ENCODE peak calls at places on chromosomes 13 and 19, in five cellular contexts. One of them, this sample, is unnamed.

GRCh38 chr19:10230904-10231623 is at the start of gene S1PR2:
- DNase-seq in uterus: peak
- DNase-seq in BJ: no peak
- DNase-seq in body of pancreas: peak
- DNase-seq in osteoblast: peak
- DNase-seq in this sample: no peak

GRCh38 chr13:43574601-43575000 is 212.2 kb downstream of the ENOX1 start:
- DNase-seq in uterus: no peak
- DNase-seq in BJ: no peak
- DNase-seq in body of pancreas: no peak
- DNase-seq in osteoblast: no peak
- DNase-seq in this sample: no peak

GRCh38 chr13:100526299-100527030 is 62.1 kb downstream of the GGACT start:
- DNase-seq in uterus: no peak
- DNase-seq in BJ: no peak
- DNase-seq in body of pancreas: no peak
- DNase-seq in osteoblast: peak
- DNase-seq in this sample: no peak

GRCh38 chr19:6125571-6125989 is 9.9 kb upstream of the ACSBG2 start:
- DNase-seq in uterus: peak
- DNase-seq in BJ: no peak
- DNase-seq in body of pancreas: peak
- DNase-seq in osteoblast: peak
- DNase-seq in this sample: peak

GRCh38 chr19:49459388-49459787 is 6.4 kb downstream of the ALDH16A1 start:
- DNase-seq in uterus: no peak
- DNase-seq in BJ: no peak
- DNase-seq in body of pancreas: no peak
- DNase-seq in osteoblast: peak
- DNase-seq in this sample: no peak

GRCh38 chr13:76621726-76622125 is 264.5 kb downstream of the KCTD12 start:
- DNase-seq in uterus: no peak
- DNase-seq in BJ: no peak
- DNase-seq in body of pancreas: no peak
- DNase-seq in osteoblast: no peak
- DNase-seq in this sample: no peak

GRCh38 chr13:63948045-63948444 is 2532.4 kb upstream of the PCDH20 start:
- DNase-seq in uterus: no peak
- DNase-seq in BJ: no peak
- DNase-seq in body of pancreas: no peak
- DNase-seq in osteoblast: no peak
- DNase-seq in this sample: no peak

GRCh38 chr13:99320693-99321481 is 13.7 kb upstream of the GPR183 start:
- DNase-seq in uterus: no peak
- DNase-seq in BJ: peak
- DNase-seq in body of pancreas: no peak
- DNase-seq in osteoblast: no peak
- DNase-seq in this sample: peak

GRCh38 chr13:80033286-80033685 is 307.6 kb downstream of the SPRY2 start:
- DNase-seq in uterus: no peak
- DNase-seq in BJ: no peak
- DNase-seq in body of pancreas: no peak
- DNase-seq in osteoblast: no peak
- DNase-seq in this sample: no peak

GRCh38 chr13:108797354-108797753 is 167.9 kb downstream of the MYO16 start:
- DNase-seq in uterus: no peak
- DNase-seq in BJ: no peak
- DNase-seq in body of pancreas: no peak
- DNase-seq in osteoblast: no peak
- DNase-seq in this sample: no peak

GRCh38 chr19:48315712-48316111 is 9.6 kb upstream of the EMP3 start:
- DNase-seq in uterus: no peak
- DNase-seq in BJ: no peak
- DNase-seq in body of pancreas: no peak
- DNase-seq in osteoblast: no peak
- DNase-seq in this sample: no peak

GRCh38 chr13:51643882-51644281 is 59.6 kb downstream of the WDFY2 start:
- DNase-seq in uterus: no peak
- DNase-seq in BJ: peak
- DNase-seq in body of pancreas: no peak
- DNase-seq in osteoblast: peak
- DNase-seq in this sample: peak

GRCh38 chr13:49020940-49021548 is 45.3 kb downstream of the FNDC3A start:
- DNase-seq in uterus: no peak
- DNase-seq in BJ: no peak
- DNase-seq in body of pancreas: no peak
- DNase-seq in osteoblast: peak
- DNase-seq in this sample: peak

GRCh38 chr19:18677156-18677555 is 6.3 kb upstream of the CRTC1 start:
- DNase-seq in uterus: no peak
- DNase-seq in BJ: no peak
- DNase-seq in body of pancreas: no peak
- DNase-seq in osteoblast: peak
- DNase-seq in this sample: no peak

GRCh38 chr13:100491164-100491847 is 97.3 kb downstream of the GGACT start:
- DNase-seq in uterus: peak
- DNase-seq in BJ: no peak
- DNase-seq in body of pancreas: peak
- DNase-seq in osteoblast: no peak
- DNase-seq in this sample: no peak

GRCh38 chr13:25170554-25171107 is 1.5 kb downstream of the AMER2 start:
- DNase-seq in uterus: no peak
- DNase-seq in BJ: no peak
- DNase-seq in body of pancreas: no peak
- DNase-seq in osteoblast: no peak
- DNase-seq in this sample: no peak

GRCh38 chr19:42060117-42060516 is 9.9 kb downstream of the GRIK5 start:
- DNase-seq in uterus: no peak
- DNase-seq in BJ: no peak
- DNase-seq in body of pancreas: no peak
- DNase-seq in osteoblast: peak
- DNase-seq in this sample: no peak

GRCh38 chr13:109309625-109310363 is 476.6 kb downstream of the IRS2 start:
- DNase-seq in uterus: no peak
- DNase-seq in BJ: no peak
- DNase-seq in body of pancreas: peak
- DNase-seq in osteoblast: no peak
- DNase-seq in this sample: no peak

GRCh38 chr13:29513002-29513980 is 82.2 kb downstream of the SLC7A1 start:
- DNase-seq in uterus: no peak
- DNase-seq in BJ: no peak
- DNase-seq in body of pancreas: no peak
- DNase-seq in osteoblast: no peak
- DNase-seq in this sample: no peak

GRCh38 chr19:7391218-7391670 is 42.5 kb downstream of the ARHGEF18 start:
- DNase-seq in uterus: no peak
- DNase-seq in BJ: no peak
- DNase-seq in body of pancreas: no peak
- DNase-seq in osteoblast: peak
- DNase-seq in this sample: no peak

GRCh38 chr19:45779231-45780145 is 2.8 kb downstream of the DMPK start:
- DNase-seq in uterus: peak
- DNase-seq in BJ: no peak
- DNase-seq in body of pancreas: peak
- DNase-seq in osteoblast: peak
- DNase-seq in this sample: no peak

GRCh38 chr13:52644108-52644507 is 1.9 kb downstream of the HNRNPA1L2 start:
- DNase-seq in uterus: no peak
- DNase-seq in BJ: no peak
- DNase-seq in body of pancreas: no peak
- DNase-seq in osteoblast: no peak
- DNase-seq in this sample: peak

GRCh38 chr13:51451467-51452390 is 1.1 kb downstream of the INTS6 start:
- DNase-seq in uterus: peak
- DNase-seq in BJ: no peak
- DNase-seq in body of pancreas: peak
- DNase-seq in osteoblast: peak
- DNase-seq in this sample: no peak

GRCh38 chr19:6739884-6740588 is 556 bp downstream of the TRIP10 start:
- DNase-seq in uterus: peak
- DNase-seq in BJ: no peak
- DNase-seq in body of pancreas: peak
- DNase-seq in osteoblast: peak
- DNase-seq in this sample: no peak

GRCh38 chr13:112722433-112723250 is 32.8 kb downstream of the ATP11A start:
- DNase-seq in uterus: peak
- DNase-seq in BJ: no peak
- DNase-seq in body of pancreas: peak
- DNase-seq in osteoblast: peak
- DNase-seq in this sample: no peak

GRCh38 chr13:25292301-25292700 is 5.0 kb upstream of the MTMR6 start:
- DNase-seq in uterus: no peak
- DNase-seq in BJ: no peak
- DNase-seq in body of pancreas: peak
- DNase-seq in osteoblast: peak
- DNase-seq in this sample: no peak

GRCh38 chr19:54302252-54302651 is 10.7 kb downstream of the LILRA5 start:
- DNase-seq in uterus: no peak
- DNase-seq in BJ: no peak
- DNase-seq in body of pancreas: peak
- DNase-seq in osteoblast: no peak
- DNase-seq in this sample: no peak

GRCh38 chr13:99288069-99288468 is 19.1 kb downstream of the GPR183 start:
- DNase-seq in uterus: no peak
- DNase-seq in BJ: no peak
- DNase-seq in body of pancreas: no peak
- DNase-seq in osteoblast: no peak
- DNase-seq in this sample: no peak

GRCh38 chr19:907183-907853 is 5.7 kb downstream of the R3HDM4 start:
- DNase-seq in uterus: no peak
- DNase-seq in BJ: no peak
- DNase-seq in body of pancreas: no peak
- DNase-seq in osteoblast: peak
- DNase-seq in this sample: no peak

GRCh38 chr13:110232756-110233155 is 74.2 kb downstream of the COL4A1 start:
- DNase-seq in uterus: no peak
- DNase-seq in BJ: no peak
- DNase-seq in body of pancreas: no peak
- DNase-seq in osteoblast: no peak
- DNase-seq in this sample: peak

GRCh38 chr19:7507884-7508283 is 8.0 kb upstream of the ZNF358 start:
- DNase-seq in uterus: peak
- DNase-seq in BJ: no peak
- DNase-seq in body of pancreas: peak
- DNase-seq in osteoblast: peak
- DNase-seq in this sample: no peak

GRCh38 chr13:29521336-29521735 is 74.2 kb downstream of the SLC7A1 start:
- DNase-seq in uterus: no peak
- DNase-seq in BJ: no peak
- DNase-seq in body of pancreas: no peak
- DNase-seq in osteoblast: no peak
- DNase-seq in this sample: no peak

GRCh38 chr13:86864376-86864775 is 806.8 kb upstream of the SLITRK5 start:
- DNase-seq in uterus: no peak
- DNase-seq in BJ: no peak
- DNase-seq in body of pancreas: no peak
- DNase-seq in osteoblast: peak
- DNase-seq in this sample: no peak

GRCh38 chr13:49253310-49253709 is 5.6 kb downstream of the CDADC1 start:
- DNase-seq in uterus: no peak
- DNase-seq in BJ: no peak
- DNase-seq in body of pancreas: no peak
- DNase-seq in osteoblast: no peak
- DNase-seq in this sample: no peak

GRCh38 chr19:54459282-54460229 is 4.0 kb downstream of the LENG9 start:
- DNase-seq in uterus: no peak
- DNase-seq in BJ: no peak
- DNase-seq in body of pancreas: peak
- DNase-seq in osteoblast: peak
- DNase-seq in this sample: no peak

GRCh38 chr19:47447470-47448359 is 24.0 kb downstream of the SLC8A2 start:
- DNase-seq in uterus: no peak
- DNase-seq in BJ: no peak
- DNase-seq in body of pancreas: no peak
- DNase-seq in osteoblast: peak
- DNase-seq in this sample: no peak

GRCh38 chr19:4676955-4677731 is 7.0 kb upstream of the MYDGF start:
- DNase-seq in uterus: no peak
- DNase-seq in BJ: no peak
- DNase-seq in body of pancreas: peak
- DNase-seq in osteoblast: peak
- DNase-seq in this sample: peak

GRCh38 chr19:28504727-28505126 is 708.2 kb downstream of the UQCRFS1 start:
- DNase-seq in uterus: no peak
- DNase-seq in BJ: no peak
- DNase-seq in body of pancreas: no peak
- DNase-seq in osteoblast: no peak
- DNase-seq in this sample: no peak

DNA sequence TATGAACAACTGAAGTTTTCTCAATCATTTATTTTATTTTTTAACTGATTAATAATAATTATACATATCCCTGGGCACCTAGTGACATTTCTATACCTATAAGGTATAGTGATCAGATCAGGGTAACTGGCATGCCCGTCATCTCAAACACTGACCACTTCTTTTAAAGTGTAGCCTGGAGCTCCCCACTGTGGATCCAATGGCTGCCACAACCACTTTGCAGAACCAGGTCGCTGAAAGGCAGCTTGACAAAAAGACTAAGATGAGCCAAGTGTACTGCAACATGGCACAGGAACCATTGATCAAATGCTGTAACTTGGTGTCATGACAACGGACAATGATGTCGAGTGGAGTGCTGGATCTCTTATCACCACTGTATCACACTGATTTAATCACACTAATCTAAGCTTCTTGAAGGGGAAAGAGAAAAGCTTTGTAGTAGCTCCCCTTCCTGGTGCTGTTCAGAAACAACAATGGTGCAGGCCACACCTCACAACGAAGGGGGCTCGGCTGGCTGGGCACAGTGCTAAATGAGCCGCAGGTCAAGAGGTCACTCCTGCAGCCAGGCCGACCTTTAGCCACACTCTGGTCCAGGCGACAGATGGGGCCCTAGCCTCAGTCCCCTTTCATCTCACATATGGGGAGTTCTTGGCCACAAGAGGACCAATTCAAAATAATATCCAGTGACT is 2.3 kb upstream of the TNFRSF19 start:
- DNase-seq in uterus: no peak
- DNase-seq in BJ: no peak
- DNase-seq in body of pancreas: no peak
- DNase-seq in osteoblast: no peak
- DNase-seq in this sample: no peak
- TF ChIP-seq CTCF in uterus: no peak
- TF ChIP-seq CTCF in BJ: no peak
- TF ChIP-seq CTCF in body of pancreas: no peak
- TF ChIP-seq CTCF in osteoblast: peak
- TF ChIP-seq CTCF in this sample: no peak

GRCh38 chr13:26557051-26557392 is 461 bp upstream of the WASF3 start:
- DNase-seq in uterus: no peak
- DNase-seq in BJ: no peak
- DNase-seq in body of pancreas: no peak
- DNase-seq in osteoblast: no peak
- DNase-seq in this sample: no peak
- H3K4me3 ChIP-seq in uterus: no peak
- H3K4me3 ChIP-seq in BJ: peak
- H3K4me3 ChIP-seq in body of pancreas: no peak
- H3K4me3 ChIP-seq in osteoblast: peak
- H3K4me3 ChIP-seq in this sample: peak

GRCh38 chr19:3526507-3527244 is 12.3 kb upstream of the TEKTIP1 start:
- DNase-seq in uterus: no peak
- DNase-seq in BJ: no peak
- DNase-seq in body of pancreas: no peak
- DNase-seq in osteoblast: peak
- DNase-seq in this sample: no peak
- TF ChIP-seq CTCF in uterus: no peak
- TF ChIP-seq CTCF in BJ: no peak
- TF ChIP-seq CTCF in body of pancreas: no peak
- TF ChIP-seq CTCF in osteoblast: no peak
- TF ChIP-seq CTCF in this sample: no peak

GRCh38 chr13:40777166-40777956 is 6.4 kb upstream of the MRPS31 start:
- DNase-seq in uterus: no peak
- DNase-seq in BJ: no peak
- DNase-seq in body of pancreas: peak
- DNase-seq in osteoblast: no peak
- DNase-seq in this sample: no peak
- H3K4me3 ChIP-seq in uterus: no peak
- H3K4me3 ChIP-seq in BJ: no peak
- H3K4me3 ChIP-seq in body of pancreas: no peak
- H3K4me3 ChIP-seq in osteoblast: peak
- H3K4me3 ChIP-seq in this sample: no peak